ENCODE peak calls at places on chromosomes 4 and X, in four cellular contexts. Z is GM12892, K is sigmoid colon, W is suprapubic skin. B is an unnamed sample.

GRCh38 chr4:126396703-126397102 is 1081.9 kb downstream of the FAT4 start:
- DNase-seq in Z (no peak), K (no peak), W (no peak), B (no peak)

GRCh38 chrX:119981286-119982070 is 37.9 kb upstream of the NKAP start:
- DNase-seq in Z (no peak), W (no peak), K (no peak), B (no peak)

GRCh38 chr4:174521800-174522182 is 497 bp downstream of the HPGD start:
- DNase-seq in Z (no peak), W (no peak), K (no peak), B (no peak)

GRCh38 chr4:42474406-42474805 is 77.1 kb downstream of the SHISA3 start:
- DNase-seq in Z (no peak), K (no peak), W (no peak), B (no peak)

GRCh38 chr4:46432923-46433322 is 43.0 kb upstream of the GABRA2 start:
- DNase-seq in Z (no peak), K (no peak), W (no peak), B (no peak)

GRCh38 chrX:56788717-56789122 is 59.7 kb downstream of the NBDY start:
- DNase-seq in Z (no peak), K (peak; percentile 71), W (peak; percentile 7), B (no peak)

GRCh38 chrX:135931644-135932487 is 38.4 kb downstream of the SAGE1 start:
- DNase-seq in Z (no peak), K (no peak), W (no peak), B (no peak)

GRCh38 chr4:2390780-2391490 is 27.5 kb downstream of the ZFYVE28 start:
- DNase-seq in W (no peak), Z (no peak), K (no peak), B (no peak)

GRCh38 chr4:183078634-183079033 is 20.4 kb upstream of the WWC2 start:
- DNase-seq in K (no peak), W (no peak), Z (no peak), B (no peak)

GRCh38 chr4:153344131-153345010 is at the start of gene MND1:
- DNase-seq in W (peak; percentile 90), Z (peak; percentile 84), K (peak; percentile 88), B (no peak)
- TF ChIP-seq POLR2A in W (no peak), Z (peak; percentile 71), K (no peak), B (no peak)

DNA sequence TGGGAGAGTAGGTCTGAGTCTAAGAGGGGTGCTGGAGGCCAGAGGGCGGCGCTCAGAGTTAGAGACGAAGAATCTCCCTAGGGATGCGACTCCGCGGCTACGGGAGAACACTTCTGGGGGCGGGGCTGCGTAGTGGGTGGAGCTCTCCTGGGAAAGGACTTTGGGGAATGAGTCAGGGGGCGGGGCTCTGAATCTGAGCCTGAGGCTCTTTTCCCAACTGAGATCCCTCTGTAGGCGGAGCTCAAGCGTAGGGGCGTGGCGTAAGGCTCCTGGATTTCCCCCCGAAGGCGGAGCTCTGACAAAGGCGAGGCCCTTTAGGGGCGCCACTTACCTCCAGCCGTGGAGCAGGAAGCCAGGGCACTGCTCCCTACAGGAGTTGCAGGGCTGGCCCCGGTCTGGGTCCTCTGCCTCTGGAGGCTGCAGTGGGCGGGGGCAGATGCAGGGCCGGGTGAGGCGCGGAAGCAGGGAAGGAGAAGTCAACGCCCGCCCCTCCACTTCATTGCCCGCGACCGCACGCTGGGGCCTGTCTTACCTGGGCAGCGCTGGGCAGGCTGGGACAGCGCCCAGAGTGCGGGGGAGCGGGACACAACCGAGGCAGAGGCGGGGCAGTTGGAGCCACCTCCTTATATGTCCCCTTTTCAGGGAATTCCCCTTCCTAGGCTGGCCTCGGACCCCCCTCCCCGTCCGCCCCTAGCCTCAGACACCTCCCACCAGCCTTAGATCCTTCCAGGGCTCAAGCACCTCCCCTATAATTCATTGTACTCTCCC is 1.7 kb downstream of the PRICKLE3 start:
- DNase-seq in W (peak; percentile 96), K (peak; percentile 97), Z (no peak), B (no peak)
- TF ChIP-seq POLR2A in W (no peak), K (peak; percentile 77), Z (peak; percentile 35), B (no peak)

DNA sequence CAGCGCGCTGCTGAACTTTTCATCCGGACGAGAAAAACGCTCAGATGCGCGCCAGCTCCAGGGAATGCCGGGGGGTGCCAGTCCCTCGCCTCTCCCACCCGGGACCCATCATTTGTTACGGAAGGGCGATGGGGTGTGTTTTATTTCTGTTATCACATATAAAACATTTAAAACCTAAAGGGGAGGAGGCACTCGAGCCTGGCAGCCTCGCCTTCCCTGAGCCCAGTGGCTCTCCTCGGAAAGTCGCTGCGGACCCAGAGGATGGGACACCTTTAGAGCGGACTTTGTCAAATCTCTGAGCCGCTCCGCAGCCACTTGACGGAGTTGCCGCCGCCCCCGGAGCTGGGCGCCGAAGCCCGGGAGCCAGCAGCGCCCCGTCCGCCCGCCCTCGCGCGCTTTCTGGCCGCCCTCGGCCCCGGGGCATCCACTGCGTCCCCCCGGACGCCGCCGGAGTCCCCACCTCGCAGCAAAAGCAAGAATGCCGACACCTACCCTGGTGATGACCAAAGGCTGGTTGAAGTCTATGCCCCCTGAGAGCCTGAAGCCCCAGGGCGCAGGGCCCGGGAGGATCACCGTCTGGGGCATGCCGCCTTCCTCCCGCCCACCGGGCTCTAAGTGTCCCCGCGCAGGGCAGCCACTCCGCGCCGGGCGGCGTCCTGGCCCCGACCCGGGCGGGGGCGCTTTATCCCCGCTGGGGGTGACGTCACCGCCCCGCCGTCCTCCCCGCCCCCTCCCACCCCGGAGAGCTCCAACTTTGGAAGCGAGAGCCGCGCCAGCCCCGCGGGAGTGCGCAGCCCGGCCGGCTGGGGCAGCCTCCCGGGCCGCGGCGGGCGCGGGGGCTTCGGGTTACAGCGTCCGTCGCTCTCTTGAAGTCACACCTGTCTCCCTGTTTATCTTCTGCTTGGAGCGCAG is at the start of gene PDLIM3:
- DNase-seq in K (peak; percentile 89), Z (peak; percentile 42), W (no peak), B (no peak)
- TF ChIP-seq POLR2A in K (peak; percentile 90), Z (no peak), W (no peak), B (no peak)

GRCh38 chr4:83455300-83456183 is at the start of the genes HELQ and MRPS18C:
- DNase-seq in K (peak; percentile 99), W (peak; percentile 99), Z (peak; percentile 73), B (peak; percentile 99)
- TF ChIP-seq POLR2A in K (peak; percentile 66), W (peak; percentile 28), Z (peak; percentile 97), B (no peak)

GRCh38 chr4:38782452-38783108 is at the start of gene TLR10:
- DNase-seq in Z (no peak), K (no peak), W (no peak), B (no peak)
- TF ChIP-seq POLR2A in Z (peak; percentile 64), K (no peak), W (no peak), B (no peak)

GRCh38 chr4:164824581-164824980 is 52.4 kb upstream of the APELA start:
- DNase-seq in K (no peak), W (no peak), Z (no peak), B (no peak)
- TF ChIP-seq POLR2A in K (no peak), W (no peak), Z (no peak), B (no peak)

GRCh38 chrX:129932137-129932791 is 26.3 kb downstream of the UTP14A start:
- DNase-seq in W (peak; percentile 94), K (peak; percentile 97), Z (peak; percentile 57), B (no peak)
- TF ChIP-seq POLR2A in W (no peak), K (no peak), Z (no peak), B (no peak)

GRCh38 chrX:104156630-104157529 is at the start of gene SLC25A53:
- DNase-seq in Z (peak; percentile 25), K (peak; percentile 84), W (peak; percentile 87), B (no peak)
- TF ChIP-seq POLR2A in Z (peak; percentile 57), K (peak; percentile 25), W (no peak), B (no peak)

GRCh38 chr4:98661356-98662054 is 3.1 kb upstream of the TSPAN5 start:
- DNase-seq in Z (no peak), W (no peak), K (no peak), B (no peak)

GRCh38 chr4:98658287-98659105 is at the start of gene TSPAN5:
- DNase-seq in Z (peak; percentile 52), K (peak; percentile 84), W (peak; percentile 80), B (no peak)

GRCh38 chr4:98659106-98659592 is 738 bp upstream of the TSPAN5 start:
- DNase-seq in Z (no peak), K (no peak), W (no peak), B (no peak)

GRCh38 chr4:98662055-98662453 is 3.6 kb upstream of the TSPAN5 start:
- DNase-seq in K (no peak), W (no peak), Z (no peak), B (no peak)

GRCh38 chr4:98659741-98660507 is 1.5 kb upstream of the TSPAN5 start:
- DNase-seq in K (no peak), W (no peak), Z (no peak), B (no peak)
- TF ChIP-seq POLR2A in K (no peak), W (no peak), Z (no peak), B (no peak)

DNA sequence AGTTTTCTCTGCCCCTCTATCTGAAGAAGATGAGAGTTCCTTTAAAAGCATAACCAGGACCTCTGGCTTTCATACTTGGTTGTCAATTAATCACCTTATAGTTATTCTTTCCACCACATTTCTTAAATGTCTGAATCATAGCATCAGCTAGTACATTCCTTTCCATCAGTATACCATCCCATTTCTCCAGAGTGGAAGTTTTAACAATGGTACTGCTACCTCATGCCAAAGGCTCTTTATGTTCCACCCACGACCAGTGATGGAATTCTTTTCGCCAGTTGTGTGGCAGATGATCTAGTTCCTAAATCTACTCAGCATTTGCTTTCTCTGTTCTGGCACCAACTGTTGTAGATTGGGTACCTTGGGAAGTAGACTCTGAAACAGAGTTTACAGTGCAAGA is 379.8 kb downstream of the ZNF674 start:
- DNase-seq in Z (no peak), W (no peak), K (no peak), B (no peak)
- TF ChIP-seq POLR2A in Z (no peak), W (no peak), K (no peak), B (no peak)